ENCODE peak calls at places on chromosomes 1 and 21, in eight cellular contexts. O is RWPE1, K is heart right ventricle, A is astrocyte of the spinal cord, I is type B pancreatic cell, R is fibroblast of lung, G is brain microvascular endothelial cell, E is Caco-2. T is an unnamed sample.
A peak's percentile ranks its signal among the peaks of the same experiment; 100 is the strongest.

GRCh38 chr1:175889044-175889443 is 145.6 kb upstream of the TNR start:
- DNase-seq in R (peak; percentile 23), G (no peak), E (no peak), A (no peak), I (no peak), O (no peak), K (no peak), T (no peak)

GRCh38 chr1:196546272-196547245 is 61.7 kb downstream of the KCNT2 start:
- DNase-seq in K (no peak), R (peak; percentile 41), G (no peak), I (no peak), E (no peak), O (no peak), A (peak; percentile 19), T (no peak)

GRCh38 chr1:31010081-31010989 is 55.2 kb downstream of the PUM1 start:
- DNase-seq in K (no peak), A (peak; percentile 77), G (peak; percentile 66), I (no peak), O (no peak), E (no peak), R (peak; percentile 92), T (no peak)

GRCh38 chr1:211991695-211992094 is 43.7 kb downstream of the INTS7 start:
- DNase-seq in R (no peak), O (no peak), E (no peak), K (no peak), G (no peak), I (no peak), A (no peak), T (no peak)

GRCh38 chr1:236734141-236734765 is 48.0 kb downstream of the ACTN2 start:
- DNase-seq in G (peak; percentile 7), R (peak; percentile 9), I (no peak), K (no peak), O (peak; percentile 42), A (peak; percentile 11), E (no peak), T (no peak)

GRCh38 chr1:108646661-108647269 is 14.1 kb downstream of the HENMT1 start:
- DNase-seq in G (peak; percentile 61), I (no peak), A (peak; percentile 58), O (no peak), R (peak; percentile 69), K (peak; percentile 65), E (peak; percentile 63), T (no peak)

GRCh38 chr1:247517795-247518612 is 18.2 kb downstream of the OR2C3 start:
- DNase-seq in G (no peak), K (no peak), A (no peak), I (no peak), O (no peak), E (no peak), R (no peak), T (no peak)

GRCh38 chr1:41221995-41222991 is 19.8 kb downstream of the SCMH1 start:
- DNase-seq in R (peak; percentile 25), I (no peak), O (no peak), K (no peak), G (no peak), E (no peak), A (peak; percentile 10), T (no peak)

GRCh38 chr21:26506951-26507350 is 66.1 kb downstream of the CYYR1 start:
- DNase-seq in E (no peak), I (no peak), O (peak; percentile 64), K (no peak), A (peak; percentile 70), R (peak; percentile 54), G (peak; percentile 51), T (no peak)

GRCh38 chr1:174818014-174818616 is 181.6 kb upstream of the CACYBP start:
- DNase-seq in G (no peak), I (no peak), K (no peak), E (no peak), O (no peak), A (no peak), R (no peak), T (no peak)

GRCh38 chr1:156571959-156572662 is at the start of gene IQGAP3:
- DNase-seq in O (peak; percentile 94), R (peak; percentile 72), G (peak; percentile 77), I (peak; percentile 89), E (peak; percentile 91), A (peak; percentile 83), K (peak; percentile 90), T (peak; percentile 77)

GRCh38 chr1:29686012-29686930 is 449.9 kb downstream of the PTPRU start:
- DNase-seq in I (peak; percentile 40), R (no peak), E (no peak), G (no peak), A (no peak), K (no peak), O (peak; percentile 17), T (peak; percentile 5)

GRCh38 chr1:201648911-201649775 is 110.2 kb downstream of the NAV1 start:
- DNase-seq in I (no peak), O (peak; percentile 52), A (peak; percentile 64), K (no peak), E (no peak), R (peak; percentile 36), G (no peak), T (peak; percentile 14)

GRCh38 chr1:109133815-109134214 is 19.9 kb downstream of the ELAPOR1 start:
- DNase-seq in K (no peak), A (no peak), I (no peak), R (no peak), G (no peak), E (no peak), O (no peak), T (no peak)

GRCh38 chr1:167332503-167332902 is 111.8 kb downstream of the POU2F1 start:
- DNase-seq in G (no peak), E (no peak), K (no peak), O (peak; percentile 5), I (no peak), R (peak; percentile 28), A (no peak), T (no peak)

GRCh38 chr1:201361652-201362504 is 15.6 kb downstream of the TNNT2 start:
- DNase-seq in O (peak; percentile 95), I (no peak), G (no peak), R (peak; percentile 20), K (no peak), A (peak; percentile 21), E (peak; percentile 57), T (peak; percentile 48)

GRCh38 chr1:110056776-110057175 is 13.7 kb downstream of the ALX3 start:
- DNase-seq in O (peak; percentile 26), I (no peak), R (peak; percentile 66), K (no peak), E (no peak), G (peak; percentile 45), A (peak; percentile 20), T (no peak)

GRCh38 chr21:45470087-45470515 is 65.1 kb downstream of the COL18A1 start:
- DNase-seq in O (no peak), I (no peak), K (no peak), E (no peak), A (peak; percentile 53), R (peak; percentile 82), G (no peak), T (no peak)

GRCh38 chr21:44793269-44794030 is 8.2 kb downstream of the UBE2G2 start:
- DNase-seq in R (peak; percentile 49), E (peak; percentile 55), A (peak; percentile 62), O (peak; percentile 81), K (peak; percentile 45), G (peak; percentile 39), I (no peak), T (peak; percentile 31)

GRCh38 chr1:234408757-234409156 is 35.5 kb downstream of the COA6 start:
- DNase-seq in G (no peak), R (no peak), I (no peak), A (no peak), K (no peak), O (no peak), E (no peak), T (no peak)

GRCh38 chr1:234253732-234254131 is 119.5 kb upstream of the COA6 start:
- DNase-seq in R (no peak), A (no peak), K (no peak), O (no peak), E (no peak), I (no peak), G (no peak), T (no peak)

GRCh38 chr21:35602811-35603210 is 457.5 kb downstream of the SETD4 start:
- DNase-seq in G (no peak), O (no peak), A (no peak), E (no peak), R (no peak), K (no peak), I (no peak), T (no peak)

GRCh38 chr21:35607406-35607805 is 452.9 kb downstream of the SETD4 start:
- DNase-seq in G (no peak), I (no peak), A (no peak), K (no peak), R (no peak), E (no peak), O (no peak), T (no peak)

GRCh38 chr21:35606578-35606977 is 453.7 kb downstream of the SETD4 start:
- DNase-seq in R (no peak), A (no peak), G (no peak), O (peak; percentile 24), I (no peak), E (no peak), K (no peak), T (no peak)

GRCh38 chr21:35606136-35606535 is 454.2 kb downstream of the SETD4 start:
- DNase-seq in I (no peak), R (no peak), G (no peak), K (no peak), O (no peak), E (no peak), A (no peak), T (no peak)

DNA sequence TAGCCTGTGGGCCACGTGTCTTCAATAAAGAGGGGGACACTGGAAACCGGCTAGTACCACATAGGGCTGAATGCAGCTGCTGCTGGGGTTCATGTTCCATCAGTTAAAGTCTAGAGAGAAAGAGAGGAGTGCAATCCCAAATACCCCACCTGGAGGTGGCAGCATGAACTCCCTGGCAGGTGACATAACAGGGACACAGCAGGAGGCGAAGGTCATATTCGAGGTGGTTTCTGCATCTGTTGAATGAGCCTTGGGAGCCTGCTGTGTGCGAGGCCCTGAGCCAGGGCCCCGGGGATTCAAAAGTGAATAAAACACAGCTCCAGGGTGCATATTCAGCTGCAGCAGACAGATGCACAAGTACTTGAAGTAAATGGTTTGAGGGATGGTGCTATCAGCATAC is 456.9 kb downstream of the SETD4 start:
- DNase-seq in R (no peak), I (no peak), G (no peak), O (no peak), E (no peak), K (no peak), A (no peak), T (no peak)
- TF ChIP-seq CTCF in R (no peak), I (no peak), G (peak; percentile 19), O (no peak), E (no peak), K (no peak), A (no peak), T (no peak)

GRCh38 chr1:4594286-4594991 is 60.0 kb upstream of the AJAP1 start:
- DNase-seq in O (peak; percentile 15), I (no peak), K (no peak), R (no peak), G (no peak), A (no peak), E (no peak), T (no peak)
- TF ChIP-seq CTCF in O (no peak), I (no peak), K (no peak), R (no peak), G (no peak), A (no peak), E (no peak), T (peak; percentile 58)

GRCh38 chr1:91036894-91037829 is 15.3 kb upstream of the ZNF644 start:
- DNase-seq in G (no peak), I (no peak), K (no peak), E (no peak), A (no peak), O (no peak), R (no peak), T (no peak)
- TF ChIP-seq CTCF in G (no peak), I (no peak), K (no peak), E (no peak), A (no peak), O (no peak), R (no peak), T (no peak)

GRCh38 chr1:59150537-59151386 is 146.1 kb upstream of the FGGY start:
- DNase-seq in I (no peak), R (peak; percentile 100), O (peak; percentile 98), K (peak; percentile 86), G (peak; percentile 94), E (no peak), A (peak; percentile 98), T (no peak)
- TF ChIP-seq CTCF in I (no peak), R (peak; percentile 8), O (no peak), K (no peak), G (peak; percentile 6), E (no peak), A (no peak), T (no peak)